ENCODE peak calls at places on chromosomes 11 and 22, in six cellular contexts. One of them, this sample, is unnamed. For H3K4me1, the result is how much of the 10 kb centered on the place peaks cover.

GRCh38 chr22:46500201-46500600 is 37.2 kb downstream of the CELSR1 start:
- DNase-seq in H1: peak
- DNase-seq in mesenchymal stem cell: no peak
- DNase-seq in GM23248: no peak
- DNase-seq in NT2/D1: peak
- DNase-seq in neuronal stem cell: peak
- DNase-seq in this sample: no peak

GRCh38 chr22:49726701-49727101 is 101.0 kb downstream of the BRD1 start:
- DNase-seq in H1: no peak
- DNase-seq in NT2/D1: no peak
- DNase-seq in neuronal stem cell: no peak
- DNase-seq in GM23248: no peak
- DNase-seq in mesenchymal stem cell: no peak
- DNase-seq in this sample: no peak

GRCh38 chr22:19764050-19764593 is 3.5 kb downstream of the TBX1 start:
- DNase-seq in GM23248: no peak
- DNase-seq in H1: peak
- DNase-seq in mesenchymal stem cell: no peak
- DNase-seq in NT2/D1: no peak
- DNase-seq in neuronal stem cell: no peak
- DNase-seq in this sample: no peak

GRCh38 chr22:47883757-47884156 is 1121.3 kb downstream of the TBC1D22A start:
- DNase-seq in neuronal stem cell: no peak
- DNase-seq in H1: no peak
- DNase-seq in GM23248: no peak
- DNase-seq in mesenchymal stem cell: no peak
- DNase-seq in NT2/D1: no peak
- DNase-seq in this sample: no peak

GRCh38 chr22:29477919-29478318 is 2.1 kb upstream of the NEFH start:
- DNase-seq in NT2/D1: no peak
- DNase-seq in neuronal stem cell: no peak
- DNase-seq in GM23248: no peak
- DNase-seq in mesenchymal stem cell: no peak
- DNase-seq in H1: no peak
- DNase-seq in this sample: no peak

GRCh38 chr11:118705111-118705741 is 25.8 kb upstream of the TREH start:
- DNase-seq in NT2/D1: no peak
- DNase-seq in neuronal stem cell: no peak
- DNase-seq in mesenchymal stem cell: no peak
- DNase-seq in GM23248: no peak
- DNase-seq in H1: no peak
- DNase-seq in this sample: no peak

GRCh38 chr11:107719557-107720304 is 7.9 kb upstream of the SLN start:
- DNase-seq in H1: no peak
- DNase-seq in mesenchymal stem cell: no peak
- DNase-seq in GM23248: peak
- DNase-seq in NT2/D1: no peak
- DNase-seq in neuronal stem cell: no peak
- DNase-seq in this sample: no peak

GRCh38 chr11:33690290-33691050 is 10.2 kb downstream of the C11orf91 start:
- DNase-seq in neuronal stem cell: no peak
- DNase-seq in GM23248: peak
- DNase-seq in mesenchymal stem cell: peak
- DNase-seq in NT2/D1: no peak
- DNase-seq in H1: no peak
- DNase-seq in this sample: peak

GRCh38 chr11:59551651-59552521 is 40.5 kb downstream of the OR4D9 start:
- DNase-seq in GM23248: peak
- DNase-seq in H1: no peak
- DNase-seq in mesenchymal stem cell: peak
- DNase-seq in NT2/D1: no peak
- DNase-seq in neuronal stem cell: peak
- DNase-seq in this sample: peak

GRCh38 chr11:9799901-9800300 is 136.0 kb downstream of the SWAP70 start:
- DNase-seq in NT2/D1: no peak
- DNase-seq in H1: no peak
- DNase-seq in mesenchymal stem cell: no peak
- DNase-seq in GM23248: peak
- DNase-seq in neuronal stem cell: no peak
- DNase-seq in this sample: no peak

GRCh38 chr11:69828971-69829344 is 9.7 kb upstream of the FGF3 start:
- DNase-seq in mesenchymal stem cell: no peak
- DNase-seq in GM23248: no peak
- DNase-seq in H1: no peak
- DNase-seq in neuronal stem cell: no peak
- DNase-seq in NT2/D1: no peak
- DNase-seq in this sample: no peak

GRCh38 chr11:90997241-90997640 is 774.4 kb upstream of the CHORDC1 start:
- DNase-seq in H1: no peak
- DNase-seq in mesenchymal stem cell: no peak
- DNase-seq in neuronal stem cell: no peak
- DNase-seq in NT2/D1: no peak
- DNase-seq in GM23248: no peak
- DNase-seq in this sample: no peak

GRCh38 chr11:1422981-1423380 is 33.2 kb downstream of the BRSK2 start:
- DNase-seq in H1: no peak
- DNase-seq in NT2/D1: no peak
- DNase-seq in GM23248: no peak
- DNase-seq in neuronal stem cell: no peak
- DNase-seq in mesenchymal stem cell: no peak
- DNase-seq in this sample: no peak

GRCh38 chr11:8261316-8261715 is 2.4 kb downstream of the LMO1 start:
- DNase-seq in NT2/D1: no peak
- DNase-seq in mesenchymal stem cell: no peak
- DNase-seq in GM23248: no peak
- DNase-seq in neuronal stem cell: no peak
- DNase-seq in H1: no peak
- DNase-seq in this sample: no peak

GRCh38 chr22:43878079-43878795 is 13.6 kb downstream of the PNPLA5 start:
- DNase-seq in neuronal stem cell: no peak
- DNase-seq in H1: no peak
- DNase-seq in mesenchymal stem cell: no peak
- DNase-seq in NT2/D1: no peak
- DNase-seq in GM23248: no peak
- DNase-seq in this sample: no peak

GRCh38 chr22:29940526-29940925 is 57.6 kb downstream of the MTMR3 start:
- DNase-seq in H1: no peak
- DNase-seq in GM23248: no peak
- DNase-seq in neuronal stem cell: no peak
- DNase-seq in NT2/D1: no peak
- DNase-seq in mesenchymal stem cell: no peak
- DNase-seq in this sample: no peak

GRCh38 chr11:121237686-121238658 is 54.6 kb upstream of the SC5D start:
- DNase-seq in mesenchymal stem cell: peak
- DNase-seq in GM23248: peak
- DNase-seq in neuronal stem cell: no peak
- DNase-seq in NT2/D1: no peak
- DNase-seq in H1: no peak
- DNase-seq in this sample: peak

GRCh38 chr22:29517215-29517908 is 36.2 kb downstream of the THOC5 start:
- DNase-seq in neuronal stem cell: no peak
- DNase-seq in mesenchymal stem cell: no peak
- DNase-seq in H1: no peak
- DNase-seq in NT2/D1: no peak
- DNase-seq in GM23248: peak
- DNase-seq in this sample: no peak

GRCh38 chr22:49502126-49502826 is 325.4 kb downstream of the BRD1 start:
- DNase-seq in neuronal stem cell: no peak
- DNase-seq in NT2/D1: no peak
- DNase-seq in GM23248: no peak
- DNase-seq in H1: no peak
- DNase-seq in mesenchymal stem cell: peak
- DNase-seq in this sample: peak

GRCh38 chr11:72084076-72084475 is 3.4 kb downstream of the LRRC51 start:
- DNase-seq in GM23248: no peak
- DNase-seq in H1: no peak
- DNase-seq in neuronal stem cell: no peak
- DNase-seq in mesenchymal stem cell: no peak
- DNase-seq in NT2/D1: no peak
- DNase-seq in this sample: no peak

GRCh38 chr22:25362883-25363240 is 143.4 kb downstream of the CRYBB2 start:
- DNase-seq in GM23248: no peak
- DNase-seq in NT2/D1: no peak
- DNase-seq in neuronal stem cell: no peak
- DNase-seq in H1: no peak
- DNase-seq in mesenchymal stem cell: no peak
- DNase-seq in this sample: no peak

GRCh38 chr22:25360891-25361645 is 141.6 kb downstream of the CRYBB2 start:
- DNase-seq in neuronal stem cell: no peak
- DNase-seq in NT2/D1: no peak
- DNase-seq in mesenchymal stem cell: no peak
- DNase-seq in GM23248: no peak
- DNase-seq in H1: no peak
- DNase-seq in this sample: no peak

GRCh38 chr22:25363474-25363873 is 144.0 kb downstream of the CRYBB2 start:
- DNase-seq in mesenchymal stem cell: no peak
- DNase-seq in neuronal stem cell: no peak
- DNase-seq in NT2/D1: no peak
- DNase-seq in GM23248: no peak
- DNase-seq in H1: no peak
- DNase-seq in this sample: no peak

GRCh38 chr22:25361899-25362214 is 142.4 kb downstream of the CRYBB2 start:
- DNase-seq in GM23248: no peak
- DNase-seq in H1: no peak
- DNase-seq in mesenchymal stem cell: no peak
- DNase-seq in NT2/D1: no peak
- DNase-seq in neuronal stem cell: no peak
- DNase-seq in this sample: no peak

DNA sequence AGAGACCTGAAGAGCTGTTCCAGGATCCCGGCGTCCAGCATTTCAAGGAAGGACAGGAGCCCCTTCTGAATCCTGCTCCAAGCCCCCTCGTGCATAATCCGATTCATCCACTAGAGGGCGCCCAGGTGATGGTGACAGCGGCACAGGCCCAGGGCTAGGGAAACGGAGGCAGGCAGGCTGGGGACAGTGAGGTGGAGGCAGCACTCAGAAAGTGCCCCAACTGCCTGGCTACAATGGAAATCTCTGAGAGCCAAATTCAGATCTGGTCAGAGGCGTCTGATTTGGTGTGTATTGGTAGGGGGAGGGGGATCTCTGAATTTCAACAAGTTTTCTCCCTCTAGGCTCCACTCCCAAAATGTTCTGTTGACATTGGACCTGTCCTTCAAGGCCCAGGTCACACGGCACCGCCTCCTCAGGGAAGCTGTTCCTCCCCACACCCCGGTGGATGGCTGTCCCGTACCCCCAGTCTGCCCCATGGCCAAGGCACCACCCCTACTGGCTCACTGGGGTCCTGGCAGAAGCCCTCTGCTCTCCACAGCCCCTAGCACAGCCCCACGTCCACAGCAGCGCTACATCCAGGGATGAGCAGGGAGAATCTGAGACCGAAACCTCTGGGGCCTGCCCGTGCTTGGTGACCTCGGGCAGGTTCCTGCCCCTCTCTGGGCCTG is 142.9 kb downstream of the CRYBB2 start:
- DNase-seq in NT2/D1: peak
- DNase-seq in H1: peak
- DNase-seq in mesenchymal stem cell: peak
- DNase-seq in GM23248: peak
- DNase-seq in neuronal stem cell: peak
- DNase-seq in this sample: no peak
- H3K9ac ChIP-seq in NT2/D1: no peak
- H3K9ac ChIP-seq in H1: no peak
- H3K9ac ChIP-seq in mesenchymal stem cell: peak
- H3K9ac ChIP-seq in GM23248: no peak
- H3K9ac ChIP-seq in neuronal stem cell: no peak
- H3K9ac ChIP-seq in this sample: no peak

GRCh38 chr22:38080847-38081635 is 2.9 kb downstream of the SLC16A8 start:
- DNase-seq in H1: peak
- DNase-seq in neuronal stem cell: no peak
- DNase-seq in mesenchymal stem cell: peak
- DNase-seq in NT2/D1: no peak
- DNase-seq in GM23248: peak
- DNase-seq in this sample: peak

GRCh38 chr22:38082986-38083710 is 836 bp downstream of the SLC16A8 start:
- DNase-seq in NT2/D1: no peak
- DNase-seq in mesenchymal stem cell: no peak
- DNase-seq in GM23248: no peak
- DNase-seq in neuronal stem cell: no peak
- DNase-seq in H1: no peak
- DNase-seq in this sample: no peak

GRCh38 chr22:38080468-38080846 is 3.5 kb downstream of the SLC16A8 start:
- DNase-seq in neuronal stem cell: no peak
- DNase-seq in NT2/D1: no peak
- DNase-seq in H1: no peak
- DNase-seq in GM23248: no peak
- DNase-seq in mesenchymal stem cell: no peak
- DNase-seq in this sample: no peak

GRCh38 chr22:38081636-38081940 is 2.4 kb downstream of the SLC16A8 start:
- DNase-seq in GM23248: no peak
- DNase-seq in mesenchymal stem cell: no peak
- DNase-seq in neuronal stem cell: no peak
- DNase-seq in H1: no peak
- DNase-seq in NT2/D1: no peak
- DNase-seq in this sample: no peak

GRCh38 chr22:38081941-38082828 is 1.8 kb downstream of the SLC16A8 start:
- DNase-seq in NT2/D1: no peak
- DNase-seq in mesenchymal stem cell: no peak
- DNase-seq in H1: no peak
- DNase-seq in neuronal stem cell: no peak
- DNase-seq in GM23248: no peak
- DNase-seq in this sample: no peak
- H3K4me3 ChIP-seq in NT2/D1: no peak
- H3K4me3 ChIP-seq in mesenchymal stem cell: no peak
- H3K4me3 ChIP-seq in H1: no peak
- H3K4me3 ChIP-seq in neuronal stem cell: no peak
- H3K4me3 ChIP-seq in GM23248: peak
- H3K4me3 ChIP-seq in this sample: no peak

GRCh38 chr11:128480066-128480465 is 107.3 kb downstream of the ETS1 start:
- DNase-seq in NT2/D1: no peak
- DNase-seq in neuronal stem cell: no peak
- DNase-seq in mesenchymal stem cell: no peak
- DNase-seq in H1: no peak
- DNase-seq in GM23248: no peak
- DNase-seq in this sample: no peak
- H3K4me1 ChIP-seq in NT2/D1: under half
- H3K4me1 ChIP-seq in neuronal stem cell: under half
- H3K4me1 ChIP-seq in mesenchymal stem cell: under half
- H3K4me1 ChIP-seq in H1: under half
- H3K4me1 ChIP-seq in GM23248: half or more
- H3K4me1 ChIP-seq in this sample: under half

DNA sequence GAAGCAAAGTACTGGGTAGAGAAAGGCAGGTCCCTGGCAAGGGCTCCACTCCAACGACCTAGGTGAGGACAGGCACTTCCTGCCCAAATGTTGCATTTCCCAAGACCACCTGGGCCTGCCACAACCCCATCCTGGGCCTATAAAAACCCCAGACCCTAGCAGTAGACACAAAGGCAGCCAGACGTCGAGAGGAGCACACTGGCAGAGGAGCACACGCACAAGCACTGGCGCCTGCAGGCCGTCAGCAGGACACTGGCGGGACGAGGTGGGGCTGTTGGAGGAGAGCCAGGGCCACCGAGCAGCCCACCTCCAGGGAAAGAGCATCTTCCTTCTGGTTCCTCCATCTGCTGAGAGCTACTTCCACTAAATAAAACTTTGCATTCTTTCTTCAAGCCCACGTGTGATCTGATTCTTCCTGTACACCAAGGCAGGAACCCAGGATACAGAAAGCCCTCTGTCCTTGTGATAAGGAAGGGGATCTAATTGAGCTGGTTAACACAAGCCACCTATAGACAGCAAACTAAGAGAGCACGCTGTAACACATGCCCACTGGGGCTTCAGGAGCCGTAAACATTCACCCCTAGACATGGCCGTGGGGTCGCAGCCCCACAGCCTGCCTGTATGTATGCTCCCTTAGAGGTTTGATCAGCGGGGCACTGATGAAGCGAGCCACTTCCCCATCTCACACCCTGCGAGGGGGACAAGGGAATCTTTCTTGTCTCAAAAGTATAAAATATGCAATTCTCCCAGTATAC is 89.7 kb upstream of the MTMR2 start:
- DNase-seq in neuronal stem cell: no peak
- DNase-seq in H1: no peak
- DNase-seq in GM23248: no peak
- DNase-seq in NT2/D1: no peak
- DNase-seq in mesenchymal stem cell: no peak
- DNase-seq in this sample: no peak
- H3K9ac ChIP-seq in neuronal stem cell: no peak
- H3K9ac ChIP-seq in H1: no peak
- H3K9ac ChIP-seq in GM23248: no peak
- H3K9ac ChIP-seq in NT2/D1: no peak
- H3K9ac ChIP-seq in mesenchymal stem cell: no peak
- H3K9ac ChIP-seq in this sample: peak